ENCODE peak calls at places on chromosomes 3 and 15, in ten cellular contexts. K is Calu3; U is LHCN-M2; M is naive thymus-derived CD8-positive, alpha-beta T cell; R is activated naive CD4-positive, alpha-beta T cell treated with anti-CD3 and anti-CD28 coated beads, Interleukin-2, amount 10 ng/mL, durations not matched to agents 7 days and 5 days; C is activated gamma-delta T cell treated with anti-CD3 and anti-CD28 coated beads, Interleukin-2, amount 50 U/mL, for 16 hours; N is left kidney; L is RPMI7951; Q is T-cell; J is ascending aorta. D is an unnamed sample.
A peak's percentile ranks its signal among the peaks of the same experiment; 100 is the strongest.

GRCh38 chr3:116441652-116442051 is 3.6 kb downstream of the LSAMP start:
- DNase-seq in J (no peak), K (no peak), R (no peak), L (no peak), M (no peak), U (no peak), N (no peak), Q (no peak), C (no peak), D (peak; percentile 62)

GRCh38 chr15:74406992-74407705 is 26.6 kb downstream of the SEMA7A start:
- DNase-seq in N (peak; percentile 94), C (no peak), R (no peak), K (no peak), Q (no peak), U (peak; percentile 96), M (no peak), J (no peak), L (peak; percentile 97), D (peak; percentile 12)

GRCh38 chr3:124772081-124772831 is 42.0 kb downstream of the UMPS start:
- DNase-seq in U (peak; percentile 91), N (peak; percentile 84), M (no peak), L (peak; percentile 99), J (no peak), Q (no peak), K (no peak), R (no peak), C (no peak), D (peak; percentile 76)

GRCh38 chr15:59524331-59524731 is 86.3 kb downstream of the FAM81A start:
- DNase-seq in Q (no peak), M (peak; percentile 23), L (no peak), N (peak; percentile 61), R (peak; percentile 49), U (no peak), J (no peak), K (no peak), C (no peak), D (no peak)

GRCh38 chr3:185280572-185281365 is 26.9 kb upstream of the EHHADH start:
- DNase-seq in C (no peak), R (no peak), Q (no peak), J (no peak), K (peak; percentile 49), L (peak; percentile 73), U (peak; percentile 64), M (no peak), N (peak; percentile 73), D (peak; percentile 89)

GRCh38 chr3:128256131-128256530 is 102.8 kb downstream of the EEFSEC start:
- DNase-seq in M (no peak), C (no peak), J (no peak), L (no peak), K (no peak), U (no peak), R (no peak), N (no peak), Q (no peak), D (no peak)

GRCh38 chr15:69659454-69660050 is 206.9 kb downstream of the RPLP1 start:
- DNase-seq in L (peak; percentile 99), Q (no peak), C (no peak), U (no peak), J (no peak), R (no peak), K (no peak), M (no peak), N (no peak), D (no peak)

GRCh38 chr15:52105856-52106255 is 6.7 kb downstream of the BCL2L10 start:
- DNase-seq in J (peak; percentile 22), N (no peak), U (no peak), M (no peak), C (no peak), R (no peak), L (no peak), Q (no peak), K (no peak), D (no peak)

GRCh38 chr3:49151610-49152009 is 14.5 kb downstream of the CCDC71 start:
- DNase-seq in J (no peak), L (no peak), C (no peak), K (no peak), U (no peak), Q (no peak), M (no peak), N (no peak), R (no peak), D (no peak)

GRCh38 chr3:43515970-43516369 is 105.8 kb downstream of the ANO10 start:
- DNase-seq in J (no peak), K (no peak), U (no peak), Q (no peak), L (no peak), N (no peak), M (no peak), R (no peak), C (no peak), D (no peak)

GRCh38 chr3:142211034-142211433 is 14.4 kb downstream of the GK5 start:
- DNase-seq in Q (peak; percentile 3), J (no peak), N (peak; percentile 37), R (no peak), U (peak; percentile 69), L (peak; percentile 15), M (no peak), K (no peak), C (no peak), D (peak; percentile 16)

GRCh38 chr3:53473422-53473821 is 21.0 kb upstream of the CACNA1D start:
- DNase-seq in M (no peak), K (no peak), R (no peak), C (no peak), N (no peak), J (no peak), U (no peak), Q (no peak), L (no peak), D (no peak)

GRCh38 chr3:4716731-4717362 is 223.7 kb downstream of the ITPR1 start:
- DNase-seq in J (no peak), R (no peak), N (no peak), M (no peak), Q (no peak), L (peak; percentile 90), U (peak; percentile 54), K (no peak), C (no peak), D (no peak)

GRCh38 chr3:9222956-9223639 is 26.3 kb downstream of the SRGAP3 start:
- DNase-seq in U (no peak), K (no peak), Q (no peak), M (no peak), J (no peak), C (no peak), L (peak; percentile 21), R (no peak), N (no peak), D (peak; percentile 23)

GRCh38 chr3:128094295-128095151 is 29.1 kb downstream of the RUVBL1 start:
- DNase-seq in L (no peak), J (no peak), U (no peak), N (no peak), C (no peak), R (no peak), K (no peak), Q (no peak), M (no peak), D (no peak)

GRCh38 chr15:77013786-77014136 is 18.8 kb downstream of the PSTPIP1 start:
- DNase-seq in K (peak; percentile 50), R (peak; percentile 90), U (no peak), N (no peak), L (no peak), M (peak; percentile 54), C (peak; percentile 88), Q (peak; percentile 54), J (no peak), D (no peak)

GRCh38 chr3:182436547-182436946 is 356.8 kb upstream of the ATP11B start:
- DNase-seq in M (no peak), C (no peak), N (no peak), Q (no peak), U (no peak), K (no peak), J (no peak), R (no peak), L (no peak), D (peak; percentile 99)

GRCh38 chr15:89971592-89971997 is 29.5 kb upstream of the ZNF710 start:
- DNase-seq in Q (peak; percentile 53), J (no peak), U (peak; percentile 60), L (peak; percentile 62), C (no peak), N (peak; percentile 88), R (peak; percentile 67), M (peak; percentile 36), K (peak; percentile 82), D (peak; percentile 63)

GRCh38 chr15:46489276-46489675 is 854.4 kb downstream of the SQOR start:
- DNase-seq in C (no peak), K (no peak), M (no peak), J (no peak), N (no peak), Q (no peak), R (no peak), L (no peak), U (no peak), D (no peak)

GRCh38 chr3:43144811-43145490 is 39.1 kb upstream of the POMGNT2 start:
- DNase-seq in C (no peak), J (no peak), L (peak; percentile 69), K (no peak), Q (no peak), M (no peak), U (peak; percentile 40), N (no peak), R (no peak), D (no peak)

GRCh38 chr3:148551767-148552260 is 145.9 kb upstream of the AGTR1 start:
- DNase-seq in R (no peak), K (no peak), J (no peak), N (no peak), L (no peak), Q (no peak), U (peak; percentile 66), C (no peak), M (no peak), D (no peak)

GRCh38 chr15:76967067-76967466 is 27.9 kb upstream of the PSTPIP1 start:
- DNase-seq in R (no peak), U (no peak), J (no peak), L (no peak), N (no peak), Q (no peak), M (no peak), C (no peak), K (no peak), D (no peak)

GRCh38 chr3:8869613-8870012 is 93.7 kb downstream of the RAD18 start:
- DNase-seq in Q (no peak), C (no peak), K (peak; percentile 33), U (peak; percentile 99), M (no peak), J (no peak), L (peak; percentile 96), N (peak; percentile 21), R (no peak), D (no peak)

GRCh38 chr3:195812366-195812765 is 637 bp upstream of the MUC4 start:
- DNase-seq in Q (no peak), K (no peak), U (no peak), M (no peak), L (no peak), C (no peak), R (no peak), J (no peak), N (no peak), D (no peak)

GRCh38 chr3:102248981-102249705 is 185.7 kb upstream of the ZPLD1 start:
- DNase-seq in L (no peak), K (no peak), J (no peak), Q (no peak), M (no peak), N (no peak), C (no peak), R (no peak), U (peak; percentile 28), D (no peak)

GRCh38 chr3:127739347-127740135 is 66.8 kb downstream of the ABTB1 start:
- DNase-seq in K (no peak), L (no peak), M (no peak), U (no peak), Q (no peak), R (no peak), N (no peak), J (no peak), C (no peak), D (no peak)

GRCh38 chr3:108513961-108514360 is 3.6 kb upstream of the MYH15 start:
- DNase-seq in J (no peak), C (no peak), M (no peak), N (no peak), L (peak; percentile 15), U (peak; percentile 78), Q (no peak), K (no peak), R (no peak), D (peak; percentile 13)

GRCh38 chr3:8988791-8989558 is 25.7 kb upstream of the RAD18 start:
- DNase-seq in N (no peak), Q (no peak), K (no peak), R (no peak), M (no peak), C (no peak), U (peak; percentile 45), J (no peak), L (no peak), D (no peak)